ENCODE peak calls at places on chromosome 1, in five cellular contexts. One of them, this sample, is unnamed.

GRCh38 chr1:47630346-47630745 is 192.5 kb downstream of the FOXD2 start:
- DNase-seq in A549: no peak
- DNase-seq in lower lobe of right lung: no peak
- DNase-seq in heart right ventricle: no peak
- DNase-seq in mucosa of descending colon: no peak
- DNase-seq in this sample: no peak

GRCh38 chr1:3556336-3556735 is 55.0 kb downstream of the MEGF6 start:
- DNase-seq in A549: no peak
- DNase-seq in lower lobe of right lung: no peak
- DNase-seq in heart right ventricle: no peak
- DNase-seq in mucosa of descending colon: no peak
- DNase-seq in this sample: no peak

GRCh38 chr1:187691439-187691838 is 862.7 kb downstream of the PLA2G4A start:
- DNase-seq in A549: peak
- DNase-seq in lower lobe of right lung: no peak
- DNase-seq in heart right ventricle: no peak
- DNase-seq in mucosa of descending colon: no peak
- DNase-seq in this sample: peak

GRCh38 chr1:8004803-8005573 is 21.1 kb downstream of the ERRFI1 start:
- DNase-seq in A549: peak
- DNase-seq in lower lobe of right lung: peak
- DNase-seq in heart right ventricle: peak
- DNase-seq in mucosa of descending colon: peak
- DNase-seq in this sample: peak

GRCh38 chr1:12153181-12153785 is 13.5 kb upstream of the TNFRSF1B start:
- DNase-seq in A549: no peak
- DNase-seq in lower lobe of right lung: peak
- DNase-seq in heart right ventricle: no peak
- DNase-seq in mucosa of descending colon: peak
- DNase-seq in this sample: peak

GRCh38 chr1:32163405-32163804 is 16.1 kb upstream of the TXLNA start:
- DNase-seq in A549: no peak
- DNase-seq in lower lobe of right lung: no peak
- DNase-seq in heart right ventricle: no peak
- DNase-seq in mucosa of descending colon: no peak
- DNase-seq in this sample: no peak

GRCh38 chr1:12075195-12076114 is 12.4 kb downstream of the TNFRSF8 start:
- DNase-seq in A549: no peak
- DNase-seq in lower lobe of right lung: no peak
- DNase-seq in heart right ventricle: no peak
- DNase-seq in mucosa of descending colon: no peak
- DNase-seq in this sample: peak

GRCh38 chr1:116465845-116466685 is 93.0 kb downstream of the ATP1A1 start:
- DNase-seq in A549: no peak
- DNase-seq in lower lobe of right lung: no peak
- DNase-seq in heart right ventricle: no peak
- DNase-seq in mucosa of descending colon: no peak
- DNase-seq in this sample: no peak

GRCh38 chr1:7520496-7520895 is 250.6 kb upstream of the VAMP3 start:
- DNase-seq in A549: no peak
- DNase-seq in lower lobe of right lung: peak
- DNase-seq in heart right ventricle: no peak
- DNase-seq in mucosa of descending colon: no peak
- DNase-seq in this sample: no peak

GRCh38 chr1:245110406-245110805 is 44.4 kb upstream of the KIF26B start:
- DNase-seq in A549: no peak
- DNase-seq in lower lobe of right lung: no peak
- DNase-seq in heart right ventricle: no peak
- DNase-seq in mucosa of descending colon: no peak
- DNase-seq in this sample: no peak

GRCh38 chr1:110243146-110243545 is 33.0 kb downstream of the KCNC4 start:
- DNase-seq in A549: no peak
- DNase-seq in lower lobe of right lung: no peak
- DNase-seq in heart right ventricle: no peak
- DNase-seq in mucosa of descending colon: no peak
- DNase-seq in this sample: no peak

GRCh38 chr1:54816951-54817350 is 15.8 kb upstream of the TTC22 start:
- DNase-seq in A549: no peak
- DNase-seq in lower lobe of right lung: no peak
- DNase-seq in heart right ventricle: no peak
- DNase-seq in mucosa of descending colon: no peak
- DNase-seq in this sample: no peak

GRCh38 chr1:3775498-3776230 is 3.1 kb downstream of the SMIM1 start:
- DNase-seq in A549: peak
- DNase-seq in lower lobe of right lung: peak
- DNase-seq in heart right ventricle: peak
- DNase-seq in mucosa of descending colon: peak
- DNase-seq in this sample: peak

GRCh38 chr1:246142320-246142893 is 364.7 kb downstream of the SMYD3 start:
- DNase-seq in A549: peak
- DNase-seq in lower lobe of right lung: no peak
- DNase-seq in heart right ventricle: no peak
- DNase-seq in mucosa of descending colon: no peak
- DNase-seq in this sample: peak

GRCh38 chr1:7375781-7376660 is 395.1 kb upstream of the VAMP3 start:
- DNase-seq in A549: no peak
- DNase-seq in lower lobe of right lung: no peak
- DNase-seq in heart right ventricle: no peak
- DNase-seq in mucosa of descending colon: no peak
- DNase-seq in this sample: no peak

GRCh38 chr1:53508056-53508990 is 49.1 kb downstream of the DMRTB1 start:
- DNase-seq in A549: no peak
- DNase-seq in lower lobe of right lung: no peak
- DNase-seq in heart right ventricle: peak
- DNase-seq in mucosa of descending colon: no peak
- DNase-seq in this sample: no peak

GRCh38 chr1:209586341-209586740 is 2.8 kb downstream of the CAMK1G start:
- DNase-seq in A549: no peak
- DNase-seq in lower lobe of right lung: no peak
- DNase-seq in heart right ventricle: no peak
- DNase-seq in mucosa of descending colon: no peak
- DNase-seq in this sample: no peak

GRCh38 chr1:154607084-154607747 is 770 bp downstream of the ADAR start:
- DNase-seq in A549: peak
- DNase-seq in lower lobe of right lung: no peak
- DNase-seq in heart right ventricle: no peak
- DNase-seq in mucosa of descending colon: no peak
- DNase-seq in this sample: peak

GRCh38 chr1:218347713-218348627 is 2.8 kb downstream of the TGFB2 start:
- DNase-seq in A549: peak
- DNase-seq in lower lobe of right lung: no peak
- DNase-seq in heart right ventricle: no peak
- DNase-seq in mucosa of descending colon: no peak
- DNase-seq in this sample: peak
- H3K4me3 ChIP-seq in A549: peak
- H3K4me3 ChIP-seq in lower lobe of right lung: peak
- H3K4me3 ChIP-seq in heart right ventricle: peak
- H3K4me3 ChIP-seq in mucosa of descending colon: no peak
- H3K4me3 ChIP-seq in this sample: peak

GRCh38 chr1:235358899-235359298 is 8.3 kb upstream of the TBCE start:
- DNase-seq in A549: no peak
- DNase-seq in lower lobe of right lung: no peak
- DNase-seq in heart right ventricle: no peak
- DNase-seq in mucosa of descending colon: no peak
- DNase-seq in this sample: no peak
- TF ChIP-seq CTCF in A549: no peak
- TF ChIP-seq CTCF in lower lobe of right lung: no peak
- TF ChIP-seq CTCF in heart right ventricle: no peak
- TF ChIP-seq CTCF in mucosa of descending colon: no peak
- TF ChIP-seq CTCF in this sample: no peak

GRCh38 chr1:64539279-64539678 is 69.3 kb downstream of the CACHD1 start:
- DNase-seq in A549: no peak
- DNase-seq in lower lobe of right lung: no peak
- DNase-seq in heart right ventricle: no peak
- DNase-seq in mucosa of descending colon: no peak
- DNase-seq in this sample: no peak

GRCh38 chr1:64538389-64538788 is 68.5 kb downstream of the CACHD1 start:
- DNase-seq in A549: no peak
- DNase-seq in lower lobe of right lung: no peak
- DNase-seq in heart right ventricle: no peak
- DNase-seq in mucosa of descending colon: no peak
- DNase-seq in this sample: no peak

GRCh38 chr1:64537942-64538341 is 68.0 kb downstream of the CACHD1 start:
- DNase-seq in A549: no peak
- DNase-seq in lower lobe of right lung: no peak
- DNase-seq in heart right ventricle: no peak
- DNase-seq in mucosa of descending colon: no peak
- DNase-seq in this sample: no peak

GRCh38 chr1:64536217-64536835 is 66.4 kb downstream of the CACHD1 start:
- DNase-seq in A549: no peak
- DNase-seq in lower lobe of right lung: no peak
- DNase-seq in heart right ventricle: no peak
- DNase-seq in mucosa of descending colon: no peak
- DNase-seq in this sample: no peak

GRCh38 chr1:64536836-64537490 is 67.0 kb downstream of the CACHD1 start:
- DNase-seq in A549: no peak
- DNase-seq in lower lobe of right lung: peak
- DNase-seq in heart right ventricle: no peak
- DNase-seq in mucosa of descending colon: no peak
- DNase-seq in this sample: no peak
- H3K4me3 ChIP-seq in A549: no peak
- H3K4me3 ChIP-seq in lower lobe of right lung: peak
- H3K4me3 ChIP-seq in heart right ventricle: no peak
- H3K4me3 ChIP-seq in mucosa of descending colon: no peak
- H3K4me3 ChIP-seq in this sample: no peak

GRCh38 chr1:17113973-17114372 is 5.3 kb downstream of the PADI2 start:
- DNase-seq in A549: no peak
- DNase-seq in lower lobe of right lung: no peak
- DNase-seq in heart right ventricle: peak
- DNase-seq in mucosa of descending colon: no peak
- DNase-seq in this sample: no peak

GRCh38 chr1:17112496-17113236 is 6.6 kb downstream of the PADI2 start:
- DNase-seq in A549: no peak
- DNase-seq in lower lobe of right lung: no peak
- DNase-seq in heart right ventricle: no peak
- DNase-seq in mucosa of descending colon: no peak
- DNase-seq in this sample: no peak

GRCh38 chr1:17110555-17110926 is 8.7 kb downstream of the PADI2 start:
- DNase-seq in A549: no peak
- DNase-seq in lower lobe of right lung: no peak
- DNase-seq in heart right ventricle: no peak
- DNase-seq in mucosa of descending colon: no peak
- DNase-seq in this sample: no peak

GRCh38 chr1:17109897-17110554 is 9.2 kb downstream of the PADI2 start:
- DNase-seq in A549: no peak
- DNase-seq in lower lobe of right lung: no peak
- DNase-seq in heart right ventricle: no peak
- DNase-seq in mucosa of descending colon: peak
- DNase-seq in this sample: no peak

GRCh38 chr1:17112076-17112475 is 7.2 kb downstream of the PADI2 start:
- DNase-seq in A549: no peak
- DNase-seq in lower lobe of right lung: no peak
- DNase-seq in heart right ventricle: no peak
- DNase-seq in mucosa of descending colon: no peak
- DNase-seq in this sample: no peak
- TF ChIP-seq CTCF in A549: no peak
- TF ChIP-seq CTCF in lower lobe of right lung: no peak
- TF ChIP-seq CTCF in heart right ventricle: no peak
- TF ChIP-seq CTCF in mucosa of descending colon: no peak
- TF ChIP-seq CTCF in this sample: no peak

GRCh38 chr1:29260531-29260930 is 24.2 kb downstream of the PTPRU start:
- DNase-seq in A549: no peak
- DNase-seq in lower lobe of right lung: peak
- DNase-seq in heart right ventricle: no peak
- DNase-seq in mucosa of descending colon: no peak
- DNase-seq in this sample: no peak

GRCh38 chr1:29258974-29259801 is 22.9 kb downstream of the PTPRU start:
- DNase-seq in A549: no peak
- DNase-seq in lower lobe of right lung: no peak
- DNase-seq in heart right ventricle: no peak
- DNase-seq in mucosa of descending colon: no peak
- DNase-seq in this sample: no peak

GRCh38 chr1:29258189-29258973 is 22.1 kb downstream of the PTPRU start:
- DNase-seq in A549: no peak
- DNase-seq in lower lobe of right lung: no peak
- DNase-seq in heart right ventricle: no peak
- DNase-seq in mucosa of descending colon: no peak
- DNase-seq in this sample: peak

GRCh38 chr1:29256979-29257804 is 20.9 kb downstream of the PTPRU start:
- DNase-seq in A549: peak
- DNase-seq in lower lobe of right lung: no peak
- DNase-seq in heart right ventricle: no peak
- DNase-seq in mucosa of descending colon: no peak
- DNase-seq in this sample: peak

GRCh38 chr1:29259802-29260441 is 23.6 kb downstream of the PTPRU start:
- DNase-seq in A549: no peak
- DNase-seq in lower lobe of right lung: peak
- DNase-seq in heart right ventricle: peak
- DNase-seq in mucosa of descending colon: peak
- DNase-seq in this sample: peak
- H3K4me3 ChIP-seq in A549: no peak
- H3K4me3 ChIP-seq in lower lobe of right lung: peak
- H3K4me3 ChIP-seq in heart right ventricle: peak
- H3K4me3 ChIP-seq in mucosa of descending colon: no peak
- H3K4me3 ChIP-seq in this sample: peak

GRCh38 chr1:151701515-151701914 is 15.1 kb downstream of the CELF3 start:
- DNase-seq in A549: no peak
- DNase-seq in lower lobe of right lung: no peak
- DNase-seq in heart right ventricle: no peak
- DNase-seq in mucosa of descending colon: no peak
- DNase-seq in this sample: no peak
- TF ChIP-seq CTCF in A549: no peak
- TF ChIP-seq CTCF in lower lobe of right lung: no peak
- TF ChIP-seq CTCF in heart right ventricle: no peak
- TF ChIP-seq CTCF in mucosa of descending colon: no peak
- TF ChIP-seq CTCF in this sample: no peak

DNA sequence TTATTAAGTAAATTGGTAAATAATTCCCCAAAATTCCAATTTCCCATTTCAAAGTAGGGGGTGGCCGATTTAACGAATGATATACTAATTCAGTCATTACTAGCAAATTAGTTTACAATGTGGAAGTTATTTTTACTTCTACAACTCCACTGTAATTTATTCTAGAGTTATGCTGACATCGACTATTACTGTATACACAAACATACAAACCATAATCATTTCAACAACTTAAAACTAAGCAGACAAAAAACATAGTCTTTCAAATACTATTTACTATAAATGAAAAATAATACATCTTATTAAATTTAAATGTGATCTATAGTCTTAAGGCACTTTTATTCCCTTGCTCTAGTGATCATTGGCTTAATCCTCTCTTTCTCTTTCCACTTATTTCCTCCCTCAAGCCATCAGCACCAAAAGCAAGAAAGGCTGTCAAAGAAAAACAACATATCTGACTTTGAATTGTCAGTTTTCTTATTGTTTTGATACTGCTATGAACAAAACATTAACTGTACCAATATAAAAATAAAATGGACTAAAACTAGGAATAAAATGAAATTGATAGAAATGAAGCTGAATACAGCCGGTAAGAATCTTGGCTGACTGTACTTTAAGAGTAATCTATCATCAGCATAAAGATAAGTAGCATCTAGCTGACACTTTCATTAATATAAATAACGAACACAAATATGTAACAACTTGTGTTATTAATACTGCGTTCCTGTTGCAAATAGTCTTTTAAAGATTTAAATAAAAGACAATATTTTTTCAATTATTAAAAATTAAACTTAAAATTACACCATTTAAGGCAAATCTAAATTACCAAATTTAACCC is 4.1 kb downstream of the CDC42BPA start:
- DNase-seq in A549: no peak
- DNase-seq in lower lobe of right lung: no peak
- DNase-seq in heart right ventricle: no peak
- DNase-seq in mucosa of descending colon: no peak
- DNase-seq in this sample: no peak
- H3K4me3 ChIP-seq in A549: peak
- H3K4me3 ChIP-seq in lower lobe of right lung: peak
- H3K4me3 ChIP-seq in heart right ventricle: peak
- H3K4me3 ChIP-seq in mucosa of descending colon: no peak
- H3K4me3 ChIP-seq in this sample: peak

This sample was measured in choroid plexus epithelial cell.